ENCODE peak calls at places on chromosomes 6 and 20, in ten cellular contexts. Y, F, T, A, R, D, J, M, K and W are unnamed samples.

GRCh38 chr20:24370911-24371695 is 98.3 kb upstream of the SYNDIG1 start:
- DNase-seq in Y (no peak), F (no peak), T (no peak), A (no peak), R (no peak), D (no peak), J (no peak), M (no peak), K (no peak), W (no peak)

GRCh38 chr6:136528477-136528876 is 21.7 kb downstream of the MAP7 start:
- DNase-seq in Y (no peak), F (no peak), T (no peak), A (no peak), R (no peak), D (no peak), J (no peak), M (no peak), K (no peak), W (no peak)

GRCh38 chr6:61809004-61809595 is 476.9 kb downstream of the KHDRBS2 start:
- DNase-seq in Y (no peak), F (no peak), T (peak; percentile 15), A (peak; percentile 15), R (no peak), D (no peak), J (no peak), M (no peak), K (peak; percentile 59), W (no peak)

GRCh38 chr6:123838612-123839279 is 35.1 kb downstream of the NKAIN2 start:
- DNase-seq in Y (no peak), F (no peak), T (no peak), A (no peak), R (no peak), D (no peak), J (no peak), M (no peak), K (peak; percentile 68), W (no peak)

GRCh38 chr20:60254901-60255411 is 296.7 kb downstream of the CDH26 start:
- DNase-seq in Y (peak; percentile 62), F (no peak), T (no peak), A (peak; percentile 93), R (no peak), D (no peak), J (no peak), M (no peak), K (peak; percentile 65), W (no peak)

GRCh38 chr6:152416652-152417051 is 220.5 kb downstream of the SYNE1 start:
- DNase-seq in Y (no peak), F (peak; percentile 30), T (no peak), A (no peak), R (no peak), D (no peak), J (no peak), M (no peak), K (no peak), W (no peak)

GRCh38 chr20:22524393-22525015 is 59.9 kb downstream of the FOXA2 start:
- DNase-seq in Y (no peak), F (no peak), T (no peak), A (no peak), R (no peak), D (no peak), J (no peak), M (no peak), K (no peak), W (no peak)

GRCh38 chr6:12152023-12152960 is 137.9 kb upstream of the EDN1 start:
- DNase-seq in Y (no peak), F (no peak), T (no peak), A (no peak), R (no peak), D (no peak), J (no peak), M (no peak), K (no peak), W (no peak)